ENCODE peak calls at places on chromosomes 12 and 14, in six cellular contexts. Y, E, Z, D, X and M are unnamed samples.
A peak's percentile ranks its signal among the peaks of the same experiment; 100 is the strongest.

GRCh38 chr14:99389171-99389826 is 91.4 kb downstream of the SETD3 start:
- DNase-seq in Y (no peak), E (no peak), Z (peak; percentile 33), D (no peak), X (peak; percentile 60), M (peak; percentile 34)

GRCh38 chr14:54818201-54819133 is 84.2 kb downstream of the GCH1 start:
- DNase-seq in Y (peak; percentile 39), E (peak; percentile 85), Z (no peak), D (no peak), X (no peak), M (peak; percentile 94)

GRCh38 chr12:14959463-14959862 is 1.9 kb downstream of the ARHGDIB start:
- DNase-seq in Y (no peak), E (no peak), Z (no peak), D (no peak), X (no peak), M (no peak)

GRCh38 chr12:70366581-70367267 is 634 bp downstream of the KCNMB4 start:
- DNase-seq in Y (no peak), E (no peak), Z (no peak), D (peak; percentile 65), X (peak; percentile 44), M (peak; percentile 53)

GRCh38 chr12:49428652-49429549 is 61.6 kb downstream of the SPATS2 start:
- DNase-seq in Y (peak; percentile 36), E (peak; percentile 59), Z (no peak), D (no peak), X (peak; percentile 31), M (no peak)

GRCh38 chr12:101299931-101300330 is 20.0 kb downstream of the UTP20 start:
- DNase-seq in Y (no peak), E (no peak), Z (no peak), D (no peak), X (peak; percentile 7), M (no peak)

GRCh38 chr12:43434614-43435013 is 117.4 kb downstream of the ADAMTS20 start:
- DNase-seq in Y (no peak), E (no peak), Z (no peak), D (no peak), X (no peak), M (no peak)

GRCh38 chr14:70884595-70885342 is 22.5 kb upstream of the PCNX1 start:
- DNase-seq in Y (no peak), E (no peak), Z (no peak), D (no peak), X (no peak), M (no peak)

GRCh38 chr12:112808176-112808575 is 16.6 kb downstream of the RPH3A start:
- DNase-seq in Y (no peak), E (no peak), Z (no peak), D (no peak), X (no peak), M (no peak)

GRCh38 chr12:12892670-12893290 is 1.4 kb downstream of the GPRC5A start:
- DNase-seq in Y (no peak), E (no peak), Z (no peak), D (peak; percentile 54), X (no peak), M (no peak)

GRCh38 chr12:128968668-128969067 is 115.4 kb downstream of the GLT1D1 start:
- DNase-seq in Y (no peak), E (no peak), Z (no peak), D (no peak), X (no peak), M (no peak)

GRCh38 chr14:105152794-105153241 is 15.8 kb downstream of the JAG2 start:
- DNase-seq in Y (no peak), E (no peak), Z (no peak), D (no peak), X (no peak), M (no peak)

GRCh38 chr14:74038015-74038859 is 19.1 kb downstream of the BBOF1 start:
- DNase-seq in Y (no peak), E (peak; percentile 38), Z (no peak), D (no peak), X (peak; percentile 66), M (peak; percentile 41)

GRCh38 chr14:90388982-90389381 is 7.8 kb upstream of the CALM1 start:
- DNase-seq in Y (no peak), E (no peak), Z (no peak), D (no peak), X (no peak), M (no peak)